ENCODE peak calls at places on chromosomes 13 and 19, in four cellular contexts. K is IMR-90, D is iris pigment epithelial cell, O is left kidney. Q is an unnamed sample.

GRCh38 chr19:10543420-10544241 is at the start of gene ATG4D:
- DNase-seq in K (peak), D (peak), O (peak), Q (peak)

GRCh38 chr13:98143601-98144500 is 957 bp downstream of the FARP1 start:
- DNase-seq in D (peak), O (peak), K (peak), Q (peak)

GRCh38 chr19:51600940-51601575 is 29.1 kb downstream of the SIGLEC5 start:
- DNase-seq in O (peak), K (no peak), D (no peak), Q (no peak)

GRCh38 chr13:48653074-48654054 is at the start of gene CYSLTR2:
- DNase-seq in D (peak), K (peak), O (peak), Q (peak)

GRCh38 chr13:36814465-36814864 is 4.6 kb upstream of the RFXAP start:
- DNase-seq in D (no peak), K (no peak), O (peak), Q (no peak)

GRCh38 chr19:6020972-6021805 is 43.2 kb upstream of the RANBP3 start:
- DNase-seq in D (no peak), K (no peak), O (no peak), Q (no peak)

GRCh38 chr13:112690242-112690943 is 555 bp downstream of the ATP11A start:
- DNase-seq in O (peak), D (peak), K (peak), Q (peak)

GRCh38 chr13:94710881-94711560 is 1.3 kb downstream of the SOX21 start:
- DNase-seq in K (no peak), D (no peak), O (peak), Q (no peak)

Q was measured in fibroblast of lung.